ENCODE peak calls at places on chromosomes 4 and X, in six cellular contexts. H is ovary, C is GM23338, J is tibial nerve, O is Panc1, I is transverse colon. K is an unnamed sample. For H3K36me3, the result is how much of the 10 kb centered on the place peaks cover.

GRCh38 chrX:154505726-154506125 is 10.3 kb downstream of the FAM3A start:
- DNase-seq in O (no peak), I (no peak), H (no peak), C (no peak), J (no peak), K (no peak)

GRCh38 chr4:173252024-173252935 is 81.9 kb downstream of the HMGB2 start:
- DNase-seq in H (peak), O (peak), J (peak), C (peak), I (peak), K (no peak)

GRCh38 chrX:101079223-101079622 is 544 bp downstream of the TMEM35A start:
- DNase-seq in J (no peak), O (no peak), I (no peak), H (no peak), C (peak), K (no peak)

GRCh38 chrX:13759152-13759718 is 24.7 kb downstream of the OFD1 start:
- DNase-seq in J (no peak), I (no peak), H (no peak), O (no peak), C (no peak), K (no peak)

GRCh38 chr4:114782842-114783595 is 184.4 kb downstream of the UGT8 start:
- DNase-seq in C (peak), J (no peak), I (no peak), O (no peak), H (no peak), K (no peak)

GRCh38 chr4:128735714-128736113 is 73.8 kb upstream of the JADE1 start:
- DNase-seq in C (no peak), O (no peak), J (no peak), I (no peak), H (no peak), K (no peak)

GRCh38 chrX:105837227-105837626 is 14.9 kb downstream of the NRK start:
- DNase-seq in C (no peak), O (no peak), H (peak), I (no peak), J (peak), K (no peak)

GRCh38 chr4:137923494-137923893 is 318.7 kb downstream of the SLC7A11 start:
- DNase-seq in J (no peak), I (no peak), H (no peak), C (no peak), O (no peak), K (no peak)

GRCh38 chr4:2286904-2287593 is 25.1 kb upstream of the MXD4 start:
- DNase-seq in C (no peak), H (no peak), I (no peak), O (no peak), J (peak), K (no peak)

GRCh38 chr4:34181311-34181808 is 2063.0 kb downstream of the ARAP2 start:
- DNase-seq in I (no peak), J (no peak), O (no peak), H (no peak), C (no peak), K (no peak)

GRCh38 chr4:478373-478772 is 20.6 kb downstream of the ZNF721 start:
- DNase-seq in C (no peak), O (no peak), I (no peak), H (no peak), J (no peak), K (no peak)

GRCh38 chr4:10113362-10114047 is 3.1 kb downstream of the WDR1 start:
- DNase-seq in C (no peak), H (no peak), O (no peak), J (no peak), I (no peak), K (no peak)
- H3K36me3 ChIP-seq in C (under half), H (under half), O (under half), J (under half), I (under half), K (under half)

DNA sequence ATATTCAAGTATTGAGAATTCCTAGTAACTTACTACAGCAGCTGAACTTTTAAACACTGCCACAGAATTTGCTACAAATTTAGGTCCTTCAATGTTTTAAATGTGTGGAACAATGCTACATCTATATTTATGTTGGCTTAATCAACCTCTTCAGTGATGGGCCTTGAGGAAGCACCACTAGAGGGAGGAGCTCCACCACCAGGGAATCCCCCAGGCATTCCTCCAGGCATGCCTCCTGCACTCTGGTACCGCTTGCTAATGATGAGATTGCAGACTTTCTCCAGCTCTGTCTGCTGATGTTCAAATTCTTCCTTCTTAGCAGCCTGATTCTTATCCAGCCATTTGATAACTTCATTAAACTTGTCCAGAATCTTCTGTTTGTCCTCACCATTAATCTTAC is 190.8 kb downstream of the HTR2C start:
- DNase-seq in J (no peak), O (no peak), C (peak), I (no peak), H (no peak), K (no peak)
- TF ChIP-seq CTCF in J (no peak), O (no peak), C (peak), I (no peak), H (no peak), K (no peak)

GRCh38 chrX:6852121-6852520 is 295.4 kb upstream of the STS start:
- DNase-seq in H (no peak), O (no peak), J (no peak), I (no peak), C (no peak), K (no peak)

GRCh38 chrX:6851140-6851539 is 296.4 kb upstream of the STS start:
- DNase-seq in J (no peak), C (no peak), O (no peak), I (no peak), H (no peak), K (no peak)

GRCh38 chrX:6856471-6856870 is 291.0 kb upstream of the STS start:
- DNase-seq in C (no peak), H (no peak), J (no peak), I (no peak), O (no peak), K (no peak)

GRCh38 chrX:6849711-6850415 is 297.6 kb upstream of the STS start:
- DNase-seq in C (no peak), J (no peak), O (no peak), I (no peak), H (no peak), K (no peak)

GRCh38 chrX:6852869-6853268 is 294.6 kb upstream of the STS start:
- DNase-seq in O (no peak), C (no peak), H (no peak), J (no peak), I (no peak), K (no peak)
- H3K36me3 ChIP-seq in O (under half), C (under half), H (under half), J (under half), I (under half), K (under half)

GRCh38 chr4:44210750-44211149 is 237.9 kb downstream of the KCTD8 start:
- DNase-seq in H (no peak), J (no peak), I (no peak), C (peak), O (no peak), K (no peak)
- TF ChIP-seq CTCF in H (no peak), J (no peak), I (no peak), C (peak), O (no peak), K (no peak)

GRCh38 chr4:67616478-67616877 is 58.0 kb downstream of the STAP1 start:
- DNase-seq in J (no peak), O (no peak), C (no peak), I (no peak), H (no peak), K (no peak)

GRCh38 chr4:67615119-67615518 is 56.6 kb downstream of the STAP1 start:
- DNase-seq in J (no peak), C (no peak), O (no peak), I (no peak), H (no peak), K (no peak)

GRCh38 chr4:67614186-67614585 is 55.7 kb downstream of the STAP1 start:
- DNase-seq in J (no peak), H (no peak), I (no peak), O (no peak), C (no peak), K (no peak)
- H3K36me3 ChIP-seq in J (under half), H (under half), I (under half), O (under half), C (under half), K (under half)